ENCODE peak calls at places on chromosome 1, in four cellular contexts. J is GM23248, I is WTC11, G is Calu3. K is an unnamed sample.
A peak's percentile ranks its signal among the peaks of the same experiment; 100 is the strongest.

GRCh38 chr1:91791103-91791502 is 94.8 kb downstream of the TGFBR3 start:
- DNase-seq in J (no peak), I (no peak), G (no peak), K (no peak)

GRCh38 chr1:52919051-52919719 is 2.4 kb downstream of the ECHDC2 start:
- DNase-seq in J (peak; percentile 19), I (no peak), G (no peak), K (no peak)

GRCh38 chr1:31910933-31911332 is 27.2 kb downstream of the PTP4A2 start:
- DNase-seq in J (peak; percentile 47), I (no peak), G (no peak), K (no peak)

GRCh38 chr1:196997428-196997827 is 20.1 kb downstream of the CFHR5 start:
- DNase-seq in J (peak; percentile 91), I (no peak), G (no peak), K (no peak)

GRCh38 chr1:200899015-200899386 is 4.3 kb downstream of the INAVA start:
- DNase-seq in J (no peak), I (no peak), G (no peak), K (no peak)

GRCh38 chr1:2046225-2046917 is 3.8 kb upstream of the PRKCZ start:
- DNase-seq in J (peak; percentile 21), I (peak; percentile 91), G (peak; percentile 90), K (no peak)

GRCh38 chr1:44332505-44332904 is 22.6 kb downstream of the ERI3 start:
- DNase-seq in J (no peak), I (no peak), G (no peak), K (no peak)

GRCh38 chr1:39926820-39927219 is 25.1 kb upstream of the MYCL start:
- DNase-seq in J (no peak), I (no peak), G (no peak), K (no peak)

GRCh38 chr1:78286686-78287085 is 204.1 kb upstream of the PTGFR start:
- DNase-seq in J (peak; percentile 55), I (no peak), G (no peak), K (no peak)

GRCh38 chr1:183226963-183227362 is 40.9 kb downstream of the LAMC2 start:
- DNase-seq in J (no peak), I (no peak), G (no peak), K (no peak)

GRCh38 chr1:183349201-183349711 is 68.9 kb downstream of the NMNAT2 start:
- DNase-seq in J (peak; percentile 87), I (no peak), G (no peak), K (no peak)

GRCh38 chr1:234529661-234530237 is 50.8 kb upstream of the TARBP1 start:
- DNase-seq in J (peak; percentile 14), I (no peak), G (no peak), K (no peak)